ENCODE peak calls at places on chromosomes 6 and 20, in seven cellular contexts. One of them, this sample, is unnamed.
A peak's percentile ranks its signal among the peaks of the same experiment; 100 is the strongest.

GRCh38 chr20:50305636-50306477 is 115.2 kb downstream of the CEBPB start:
- DNase-seq in trophoblast cell: peak; percentile 71
- DNase-seq in H9: no peak
- DNase-seq in mesenchymal stem cell: peak; percentile 66
- DNase-seq in H1: no peak
- DNase-seq in mesendoderm: peak; percentile 45
- DNase-seq in neuronal stem cell: no peak
- DNase-seq in this sample: no peak

GRCh38 chr20:32982617-32983458 is 21.4 kb downstream of the SUN5 start:
- DNase-seq in mesenchymal stem cell: no peak
- DNase-seq in trophoblast cell: no peak
- DNase-seq in H1: no peak
- DNase-seq in mesendoderm: peak; percentile 50
- DNase-seq in H9: no peak
- DNase-seq in neuronal stem cell: no peak
- DNase-seq in this sample: no peak

GRCh38 chr20:48155231-48155630 is 369.9 kb upstream of the SULF2 start:
- DNase-seq in mesenchymal stem cell: no peak
- DNase-seq in trophoblast cell: no peak
- DNase-seq in mesendoderm: peak; percentile 14
- DNase-seq in H9: no peak
- DNase-seq in neuronal stem cell: no peak
- DNase-seq in H1: no peak
- DNase-seq in this sample: no peak

GRCh38 chr6:89242574-89243330 is 25.6 kb upstream of the GABRR1 start:
- DNase-seq in mesenchymal stem cell: peak; percentile 64
- DNase-seq in H1: no peak
- DNase-seq in H9: peak; percentile 46
- DNase-seq in mesendoderm: peak; percentile 53
- DNase-seq in trophoblast cell: peak; percentile 75
- DNase-seq in neuronal stem cell: no peak
- DNase-seq in this sample: peak; percentile 61

GRCh38 chr6:39911513-39912125 is 22.6 kb downstream of the MOCS1 start:
- DNase-seq in mesendoderm: no peak
- DNase-seq in H9: no peak
- DNase-seq in mesenchymal stem cell: no peak
- DNase-seq in neuronal stem cell: no peak
- DNase-seq in H1: no peak
- DNase-seq in trophoblast cell: no peak
- DNase-seq in this sample: no peak

GRCh38 chr6:31901415-31901952 is 402 bp downstream of the ZBTB12 start:
- DNase-seq in mesendoderm: no peak
- DNase-seq in H1: peak; percentile 68
- DNase-seq in trophoblast cell: no peak
- DNase-seq in H9: no peak
- DNase-seq in neuronal stem cell: peak; percentile 24
- DNase-seq in mesenchymal stem cell: peak; percentile 55
- DNase-seq in this sample: peak; percentile 41

GRCh38 chr6:21885532-21886089 is 292.1 kb downstream of the SOX4 start:
- DNase-seq in neuronal stem cell: no peak
- DNase-seq in trophoblast cell: peak; percentile 51
- DNase-seq in mesenchymal stem cell: peak; percentile 73
- DNase-seq in mesendoderm: peak; percentile 41
- DNase-seq in H1: no peak
- DNase-seq in H9: no peak
- DNase-seq in this sample: peak; percentile 85

GRCh38 chr20:33812673-33813462 is 1.7 kb downstream of the CHMP4B start:
- DNase-seq in H9: no peak
- DNase-seq in neuronal stem cell: no peak
- DNase-seq in trophoblast cell: peak; percentile 53
- DNase-seq in mesenchymal stem cell: peak; percentile 52
- DNase-seq in H1: no peak
- DNase-seq in mesendoderm: no peak
- DNase-seq in this sample: no peak

GRCh38 chr6:168363302-168363701 is 43.7 kb upstream of the DACT2 start:
- DNase-seq in H1: no peak
- DNase-seq in neuronal stem cell: no peak
- DNase-seq in mesendoderm: no peak
- DNase-seq in H9: no peak
- DNase-seq in mesenchymal stem cell: no peak
- DNase-seq in trophoblast cell: no peak
- DNase-seq in this sample: no peak

GRCh38 chr6:20014508-20014907 is 177.3 kb downstream of the ID4 start:
- DNase-seq in mesendoderm: no peak
- DNase-seq in H9: no peak
- DNase-seq in mesenchymal stem cell: no peak
- DNase-seq in trophoblast cell: no peak
- DNase-seq in H1: no peak
- DNase-seq in neuronal stem cell: no peak
- DNase-seq in this sample: no peak

GRCh38 chr20:23167436-23167835 is 81.3 kb upstream of the CD93 start:
- DNase-seq in H1: no peak
- DNase-seq in neuronal stem cell: no peak
- DNase-seq in mesendoderm: no peak
- DNase-seq in mesenchymal stem cell: no peak
- DNase-seq in H9: no peak
- DNase-seq in trophoblast cell: no peak
- DNase-seq in this sample: peak; percentile 34

GRCh38 chr20:32559753-32560380 is 25.3 kb downstream of the NOL4L start:
- DNase-seq in mesendoderm: no peak
- DNase-seq in H1: no peak
- DNase-seq in H9: no peak
- DNase-seq in neuronal stem cell: no peak
- DNase-seq in trophoblast cell: peak; percentile 18
- DNase-seq in mesenchymal stem cell: no peak
- DNase-seq in this sample: no peak

DNA sequence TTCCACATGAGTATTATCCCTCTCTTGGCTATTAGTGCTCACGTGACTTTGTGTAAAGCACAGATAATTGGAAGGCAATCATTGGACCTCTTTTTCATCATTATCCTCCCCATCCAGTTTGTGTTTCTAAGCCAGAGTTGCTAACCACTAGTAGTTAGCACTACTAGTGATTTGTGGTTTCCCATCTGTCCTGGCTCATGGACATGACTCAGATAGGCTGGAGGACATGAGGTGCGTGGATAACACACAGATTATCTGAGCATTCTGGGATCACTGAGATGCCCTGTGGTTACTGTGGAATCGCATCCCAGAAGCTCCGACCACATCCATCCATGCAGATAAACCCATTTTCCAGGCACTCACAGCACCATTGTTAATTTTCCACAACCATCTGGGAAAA is 123.8 kb upstream of the NAA20 start:
- DNase-seq in mesendoderm: no peak
- DNase-seq in H1: no peak
- DNase-seq in mesenchymal stem cell: peak; percentile 38
- DNase-seq in neuronal stem cell: no peak
- DNase-seq in H9: no peak
- DNase-seq in trophoblast cell: no peak
- DNase-seq in this sample: no peak
- H3K23ac ChIP-seq in mesendoderm: no peak overlapping the region
- H3K23ac ChIP-seq in H1: no peak overlapping the region
- H3K23ac ChIP-seq in mesenchymal stem cell: no peak overlapping the region
- H3K23ac ChIP-seq in neuronal stem cell: no peak overlapping the region
- H3K23ac ChIP-seq in H9: no peak overlapping the region
- H3K23ac ChIP-seq in trophoblast cell: no peak overlapping the region
- H3K23ac ChIP-seq in this sample: no peak overlapping the region

DNA sequence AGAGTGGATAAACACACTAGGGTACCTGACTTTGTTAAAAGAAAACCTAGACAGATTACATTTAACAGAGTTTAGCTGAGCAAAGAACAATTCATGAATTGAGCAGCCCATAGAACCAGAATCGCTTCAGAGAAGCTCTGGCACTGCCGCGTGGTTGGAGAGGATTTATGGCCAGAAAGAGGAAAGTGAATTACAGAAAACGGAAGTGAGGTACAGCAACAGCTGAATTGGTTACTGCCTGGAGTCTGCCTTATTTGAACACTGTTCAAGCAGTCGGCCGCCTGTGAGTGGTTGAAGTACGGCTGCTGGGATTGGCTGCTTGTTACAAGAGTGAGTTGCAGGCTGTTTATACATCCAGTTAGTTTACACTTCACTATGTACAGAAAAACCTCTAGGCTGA is 253.8 kb upstream of the CDYL start:
- DNase-seq in mesenchymal stem cell: no peak
- DNase-seq in H9: no peak
- DNase-seq in H1: no peak
- DNase-seq in trophoblast cell: peak; percentile 14
- DNase-seq in mesendoderm: no peak
- DNase-seq in neuronal stem cell: no peak
- DNase-seq in this sample: no peak
- H3K23ac ChIP-seq in mesenchymal stem cell: no peak overlapping the region
- H3K23ac ChIP-seq in H9: no peak overlapping the region
- H3K23ac ChIP-seq in H1: no peak overlapping the region
- H3K23ac ChIP-seq in trophoblast cell: no peak overlapping the region
- H3K23ac ChIP-seq in mesendoderm: no peak overlapping the region
- H3K23ac ChIP-seq in neuronal stem cell: no peak overlapping the region
- H3K23ac ChIP-seq in this sample: no peak overlapping the region

DNA sequence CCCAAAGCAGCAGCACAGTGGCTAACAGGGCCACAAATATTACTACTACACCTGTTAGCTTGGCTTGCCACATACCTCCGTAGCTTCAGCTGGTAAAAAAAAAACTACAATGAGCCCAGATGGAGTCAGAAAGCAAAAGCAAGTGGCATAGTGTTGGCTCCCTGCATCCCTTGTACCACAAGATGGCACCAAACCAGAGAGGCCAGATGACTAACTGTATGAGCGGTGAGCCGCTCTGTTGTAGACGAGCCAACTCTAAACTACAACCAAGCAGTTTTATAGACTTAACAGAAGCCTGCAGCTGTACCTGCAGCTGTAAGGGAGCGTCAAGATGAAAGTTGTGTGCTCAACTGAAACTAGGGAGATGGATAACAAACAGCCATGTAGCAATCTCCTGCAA is 84.5 kb upstream of the MCHR2 start:
- DNase-seq in mesenchymal stem cell: peak; percentile 23
- DNase-seq in trophoblast cell: peak; percentile 33
- DNase-seq in mesendoderm: peak; percentile 70
- DNase-seq in H1: peak; percentile 51
- DNase-seq in H9: peak; percentile 65
- DNase-seq in neuronal stem cell: peak; percentile 8
- DNase-seq in this sample: peak; percentile 19
- H3K23ac ChIP-seq in mesenchymal stem cell: peak overlapping the region; percentile 83
- H3K23ac ChIP-seq in trophoblast cell: no peak overlapping the region
- H3K23ac ChIP-seq in mesendoderm: no peak overlapping the region
- H3K23ac ChIP-seq in H1: no peak overlapping the region
- H3K23ac ChIP-seq in H9: no peak overlapping the region
- H3K23ac ChIP-seq in neuronal stem cell: no peak overlapping the region
- H3K23ac ChIP-seq in this sample: no peak overlapping the region

DNA sequence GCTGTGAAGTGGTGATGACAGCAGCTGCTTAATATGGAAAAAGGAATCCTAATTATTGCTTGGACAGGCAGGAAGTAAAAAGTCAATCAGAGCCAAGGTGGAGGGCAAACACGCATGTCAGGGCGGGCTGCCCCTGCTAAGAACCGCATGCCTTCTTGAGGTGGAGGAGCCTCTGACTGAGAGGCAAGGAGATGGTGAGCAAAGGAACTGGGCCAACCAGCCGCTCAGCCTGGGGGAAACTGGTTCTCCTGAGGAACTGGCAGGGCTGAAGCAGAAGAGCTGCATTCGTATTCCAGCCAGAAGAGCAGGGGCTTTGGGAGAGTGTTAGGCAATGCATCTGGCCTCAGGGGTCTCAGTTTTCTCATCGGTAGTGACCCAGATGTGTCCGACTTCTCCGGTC is 13.1 kb upstream of the MLN start:
- DNase-seq in H1: no peak
- DNase-seq in mesendoderm: no peak
- DNase-seq in trophoblast cell: no peak
- DNase-seq in H9: no peak
- DNase-seq in mesenchymal stem cell: no peak
- DNase-seq in neuronal stem cell: no peak
- DNase-seq in this sample: no peak
- H3K23ac ChIP-seq in H1: no peak overlapping the region
- H3K23ac ChIP-seq in mesendoderm: no peak overlapping the region
- H3K23ac ChIP-seq in trophoblast cell: no peak overlapping the region
- H3K23ac ChIP-seq in H9: no peak overlapping the region
- H3K23ac ChIP-seq in mesenchymal stem cell: no peak overlapping the region
- H3K23ac ChIP-seq in neuronal stem cell: no peak overlapping the region
- H3K23ac ChIP-seq in this sample: no peak overlapping the region